ENCODE peak calls at places on chromosomes 4 and X, in ten cellular contexts. F, Z, H, C, U, V, B, L, K and X are unnamed samples.

GRCh38 chr4:110610940-110611785 is 11.7 kb downstream of the PITX2 start:
- DNase-seq in F (no peak), Z (no peak), H (no peak), C (no peak), U (no peak), V (no peak), B (no peak), L (peak), K (no peak), X (no peak)

GRCh38 chr4:149735796-149736195 is 79.8 kb downstream of the IQCM start:
- DNase-seq in F (no peak), Z (peak), H (no peak), C (peak), U (no peak), V (no peak), B (no peak), L (no peak), K (peak), X (no peak)

GRCh38 chrX:20711366-20711765 is 444.7 kb upstream of the RPS6KA3 start:
- DNase-seq in F (no peak), Z (no peak), H (no peak), C (no peak), U (no peak), V (no peak), B (no peak), L (no peak), K (no peak), X (no peak)

GRCh38 chr4:145732001-145732400 is 52.1 kb downstream of the C4orf51 start:
- DNase-seq in F (no peak), Z (no peak), H (no peak), C (no peak), U (no peak), V (no peak), B (no peak), L (no peak), K (no peak), X (no peak)

GRCh38 chrX:97931586-97931985 is 1047.9 kb downstream of the RPA4 start:
- DNase-seq in F (no peak), Z (no peak), H (no peak), C (no peak), U (no peak), V (no peak), B (no peak), L (no peak), K (no peak), X (no peak)

GRCh38 chrX:17549005-17549685 is 174.1 kb downstream of the NHS start:
- DNase-seq in F (no peak), Z (no peak), H (no peak), C (no peak), U (no peak), V (no peak), B (no peak), L (no peak), K (no peak), X (no peak)

GRCh38 chr4:111628437-111628836 is 516.8 kb upstream of the FAM241A start:
- DNase-seq in F (no peak), Z (no peak), H (no peak), C (peak), U (no peak), V (no peak), B (no peak), L (peak), K (no peak), X (no peak)

GRCh38 chr4:17705107-17705506 is 76.3 kb downstream of the FAM184B start:
- DNase-seq in F (no peak), Z (no peak), H (no peak), C (no peak), U (no peak), V (no peak), B (no peak), L (no peak), K (no peak), X (no peak)

GRCh38 chr4:7761720-7762119 is 177.9 kb downstream of the AFAP1 start:
- DNase-seq in F (no peak), Z (peak), H (peak), C (peak), U (peak), V (peak), B (no peak), L (peak), K (peak), X (peak)

GRCh38 chrX:111823068-111823467 is 52.9 kb upstream of the TRPC5OS start:
- DNase-seq in F (no peak), Z (no peak), H (no peak), C (peak), U (no peak), V (peak), B (no peak), L (peak), K (no peak), X (no peak)

GRCh38 chr4:20305976-20306375 is 54.3 kb downstream of the SLIT2 start:
- DNase-seq in F (no peak), Z (peak), H (no peak), C (peak), U (no peak), V (no peak), B (no peak), L (no peak), K (peak), X (no peak)

GRCh38 chr4:89438102-89438831 is 130.7 kb upstream of the GPRIN3 start:
- DNase-seq in F (no peak), Z (peak), H (no peak), C (peak), U (no peak), V (peak), B (no peak), L (peak), K (peak), X (no peak)

GRCh38 chr4:165569031-165569430 is 190.2 kb downstream of the CPE start:
- DNase-seq in F (no peak), Z (no peak), H (no peak), C (no peak), U (no peak), V (no peak), B (no peak), L (no peak), K (no peak), X (no peak)

GRCh38 chrX:131977619-131978018 is 45.5 kb upstream of the STK26 start:
- DNase-seq in F (no peak), Z (peak), H (no peak), C (no peak), U (no peak), V (no peak), B (no peak), L (no peak), K (no peak), X (no peak)

GRCh38 chr4:38857354-38858096 is 908 bp upstream of the TLR6 start:
- DNase-seq in F (no peak), Z (peak), H (peak), C (peak), U (no peak), V (peak), B (no peak), L (no peak), K (peak), X (no peak)

GRCh38 chr4:25860586-25861421 is 2.0 kb downstream of the SEL1L3 start:
- DNase-seq in F (no peak), Z (peak), H (no peak), C (peak), U (no peak), V (no peak), B (no peak), L (no peak), K (peak), X (no peak)

GRCh38 chr4:183142566-183143545 is 43.8 kb downstream of the WWC2 start:
- DNase-seq in F (no peak), Z (peak), H (peak), C (peak), U (no peak), V (no peak), B (peak), L (no peak), K (peak), X (peak)

GRCh38 chrX:69060631-69061408 is 104.4 kb downstream of the PJA1 start:
- DNase-seq in F (no peak), Z (peak), H (no peak), C (peak), U (no peak), V (peak), B (no peak), L (peak), K (peak), X (peak)

GRCh38 chrX:9023293-9023692 is 10.6 kb downstream of the FAM9B start:
- DNase-seq in F (no peak), Z (no peak), H (no peak), C (no peak), U (no peak), V (no peak), B (no peak), L (no peak), K (no peak), X (no peak)

GRCh38 chrX:34879876-34880275 is 62.7 kb upstream of the FAM47B start:
- DNase-seq in F (no peak), Z (no peak), H (no peak), C (no peak), U (no peak), V (no peak), B (no peak), L (no peak), K (no peak), X (no peak)

DNA sequence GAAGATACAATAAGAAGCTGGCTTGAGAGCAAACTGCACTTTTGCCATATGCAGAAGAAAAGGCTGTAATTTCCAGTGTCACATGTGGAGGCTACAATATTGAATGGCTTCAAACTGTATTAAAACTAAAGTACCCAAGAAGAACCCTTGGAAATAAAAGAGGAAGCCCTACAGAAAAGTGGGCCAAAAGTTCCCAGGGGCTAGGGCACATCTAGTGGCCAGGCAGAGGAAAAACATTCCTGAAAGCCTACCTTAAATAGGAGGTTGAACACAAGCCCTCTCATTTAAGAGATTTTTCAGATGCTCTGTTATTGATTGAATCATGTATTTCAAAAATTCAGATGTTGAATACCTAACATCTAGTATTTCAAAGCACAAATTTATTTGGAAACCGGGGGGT is 40.6 kb upstream of the PRDX4 start:
- DNase-seq in F (no peak), Z (no peak), H (no peak), C (no peak), U (no peak), V (no peak), B (no peak), L (no peak), K (no peak), X (no peak)
- TF ChIP-seq CTCF in F (no peak), Z (no peak), H (no peak), C (peak), U (no peak), V (peak), B (no peak), L (no peak), K (peak), X (no peak)

DNA sequence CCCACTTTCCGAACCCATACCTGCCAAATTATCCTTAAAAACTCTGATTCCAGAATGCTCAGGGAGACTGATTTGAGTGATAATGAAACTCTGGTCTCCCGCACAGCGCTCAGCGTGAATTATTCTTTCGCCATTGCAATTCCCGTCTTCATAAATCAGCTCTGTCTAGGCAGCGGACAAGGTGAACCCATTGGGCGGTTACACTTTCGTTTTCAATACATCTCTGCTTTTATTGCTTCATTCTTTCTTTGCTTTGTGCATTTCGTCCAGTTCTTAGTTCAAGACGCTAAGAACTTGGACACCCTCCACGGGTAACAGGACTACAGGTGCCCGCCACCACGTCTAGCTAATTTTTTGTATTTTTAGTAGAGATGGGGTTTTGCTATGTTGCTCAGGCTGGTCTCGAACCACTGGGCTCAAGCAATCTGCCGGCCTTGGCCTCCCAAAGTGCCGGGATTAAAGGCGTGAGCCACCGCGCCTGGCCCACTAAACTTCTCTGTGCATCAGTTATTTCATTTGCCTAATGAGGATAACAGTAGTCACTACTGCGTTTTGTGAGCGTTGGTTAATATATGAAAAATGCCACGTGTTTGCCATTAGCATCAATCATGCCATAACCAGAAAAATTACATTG is 930 bp upstream of the PGK1 start:
- DNase-seq in F (no peak), Z (no peak), H (no peak), C (no peak), U (peak), V (no peak), B (no peak), L (no peak), K (no peak), X (no peak)
- TF ChIP-seq CTCF in F (no peak), Z (no peak), H (no peak), C (no peak), U (no peak), V (no peak), B (no peak), L (no peak), K (no peak), X (no peak)

DNA sequence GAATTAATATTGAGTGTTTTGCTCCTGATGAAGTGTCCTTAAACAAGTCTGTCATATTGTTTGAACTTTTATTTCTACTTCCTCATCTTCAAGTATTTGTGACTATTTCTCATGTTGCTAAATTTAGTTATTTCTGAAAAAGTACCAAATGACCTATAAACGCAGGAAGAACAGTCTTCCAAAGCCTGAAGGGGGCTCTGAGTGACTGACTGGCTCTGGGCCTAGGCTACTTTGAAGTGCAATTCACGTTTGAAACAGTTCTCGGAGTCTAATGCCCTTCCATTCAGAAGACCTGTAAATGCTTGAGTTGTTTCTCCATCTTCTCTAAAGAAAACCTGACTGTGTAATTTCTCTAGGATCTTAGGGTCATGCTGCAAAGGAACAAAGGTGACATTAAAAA is 26.5 kb downstream of the GALNT7 start:
- DNase-seq in F (no peak), Z (no peak), H (no peak), C (no peak), U (no peak), V (no peak), B (no peak), L (no peak), K (no peak), X (no peak)
- TF ChIP-seq CTCF in F (no peak), Z (no peak), H (no peak), C (no peak), U (no peak), V (no peak), B (no peak), L (no peak), K (no peak), X (no peak)

DNA sequence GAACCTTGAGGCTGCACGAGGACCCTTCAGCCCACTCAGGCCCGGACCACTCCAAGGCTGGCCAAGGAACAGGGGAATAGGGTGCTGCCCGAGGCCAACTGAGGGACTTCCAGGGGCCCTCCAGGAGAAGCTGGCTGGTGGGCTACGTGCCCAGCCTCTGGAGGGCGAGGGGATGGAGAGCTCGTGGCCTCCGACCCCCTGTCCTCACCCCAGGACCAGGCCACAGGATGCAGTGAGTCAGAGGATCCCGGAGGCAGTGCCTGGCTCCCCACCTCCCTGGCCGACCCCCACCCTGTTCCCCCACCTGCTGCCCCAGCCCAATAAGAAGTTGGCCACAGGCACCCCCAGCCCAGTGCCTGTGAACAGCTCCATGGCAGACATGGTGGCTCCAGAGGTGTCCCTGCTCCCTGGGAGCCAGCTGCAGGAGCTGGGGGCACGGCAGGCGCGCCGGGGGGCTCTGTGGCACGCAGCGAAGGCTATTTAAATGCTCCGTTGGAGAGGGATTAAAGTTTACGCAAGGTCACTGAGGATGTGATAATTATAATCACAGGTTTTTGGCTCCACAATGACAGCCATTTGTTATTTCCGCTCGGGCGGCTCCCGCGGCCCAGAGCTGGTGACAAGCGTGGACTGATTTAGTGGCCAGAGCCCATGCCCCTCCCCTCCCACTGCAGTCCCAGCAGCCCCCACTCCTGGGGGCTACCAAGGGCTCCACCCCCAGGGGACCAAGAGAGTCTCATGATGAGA is 95.7 kb upstream of the NKX1-1 start:
- DNase-seq in F (no peak), Z (no peak), H (peak), C (no peak), U (no peak), V (no peak), B (no peak), L (peak), K (no peak), X (no peak)
- TF ChIP-seq CTCF in F (no peak), Z (no peak), H (no peak), C (no peak), U (no peak), V (no peak), B (no peak), L (no peak), K (no peak), X (no peak)

GRCh38 chrX:119008122-119008744 is 33.8 kb downstream of the LONRF3 start:
- DNase-seq in F (no peak), Z (peak), H (no peak), C (peak), U (no peak), V (peak), B (no peak), L (peak), K (peak), X (no peak)
- TF ChIP-seq CTCF in F (peak), Z (peak), H (peak), C (peak), U (no peak), V (peak), B (peak), L (peak), K (peak), X (peak)

DNA sequence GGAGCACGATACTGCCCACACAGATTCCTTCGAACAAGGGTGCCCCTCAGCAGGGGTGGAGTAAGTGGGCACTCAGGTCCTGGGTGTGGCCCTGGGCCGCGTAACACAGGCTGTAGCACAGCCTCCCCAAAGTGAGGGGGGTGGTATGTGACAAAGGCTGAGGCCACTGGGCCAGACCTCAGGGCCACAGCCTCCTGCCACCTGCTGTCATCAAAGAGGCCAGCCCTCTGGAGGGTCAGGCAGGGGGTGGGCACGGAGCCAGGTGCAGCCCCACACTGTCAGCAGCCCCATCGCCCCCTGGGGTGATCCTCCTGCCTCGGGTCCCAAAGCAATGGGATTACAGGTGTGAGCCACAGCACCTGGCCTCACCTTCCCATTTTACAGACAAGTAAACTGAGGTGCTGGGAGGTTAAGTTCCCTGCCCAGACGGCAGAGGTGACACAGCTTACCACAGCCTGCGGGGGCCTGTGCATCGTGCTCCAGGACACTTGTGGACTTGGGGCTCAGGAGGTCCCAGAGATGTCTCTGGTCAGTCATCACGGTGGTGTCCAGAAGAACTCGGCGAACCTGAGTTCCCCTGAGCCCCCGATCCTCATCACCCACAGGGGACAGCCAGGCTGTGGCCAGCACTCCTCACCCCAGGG is 27.5 kb upstream of the MXD4 start:
- DNase-seq in F (no peak), Z (no peak), H (no peak), C (no peak), U (no peak), V (no peak), B (peak), L (no peak), K (no peak), X (no peak)
- TF ChIP-seq CTCF in F (no peak), Z (no peak), H (no peak), C (no peak), U (no peak), V (no peak), B (no peak), L (no peak), K (no peak), X (no peak)

GRCh38 chr4:138845051-138845450 is 170.5 kb upstream of the NOCT start:
- DNase-seq in F (no peak), Z (no peak), H (no peak), C (no peak), U (no peak), V (no peak), B (no peak), L (no peak), K (no peak), X (no peak)
- TF ChIP-seq CTCF in F (no peak), Z (no peak), H (no peak), C (no peak), U (no peak), V (no peak), B (no peak), L (no peak), K (no peak), X (no peak)

GRCh38 chrX:15761564-15762191 is 23.6 kb downstream of the CA5B start:
- DNase-seq in F (no peak), Z (peak), H (no peak), C (peak), U (no peak), V (peak), B (no peak), L (peak), K (peak), X (no peak)
- TF ChIP-seq CTCF in F (peak), Z (peak), H (peak), C (peak), U (no peak), V (no peak), B (peak), L (peak), K (peak), X (peak)

GRCh38 chr4:123114915-123115756 is 192.7 kb upstream of the NUDT6 start:
- DNase-seq in F (no peak), Z (no peak), H (no peak), C (no peak), U (peak), V (no peak), B (no peak), L (peak), K (no peak), X (no peak)
- TF ChIP-seq CTCF in F (no peak), Z (no peak), H (no peak), C (no peak), U (no peak), V (no peak), B (no peak), L (no peak), K (no peak), X (no peak)

DNA sequence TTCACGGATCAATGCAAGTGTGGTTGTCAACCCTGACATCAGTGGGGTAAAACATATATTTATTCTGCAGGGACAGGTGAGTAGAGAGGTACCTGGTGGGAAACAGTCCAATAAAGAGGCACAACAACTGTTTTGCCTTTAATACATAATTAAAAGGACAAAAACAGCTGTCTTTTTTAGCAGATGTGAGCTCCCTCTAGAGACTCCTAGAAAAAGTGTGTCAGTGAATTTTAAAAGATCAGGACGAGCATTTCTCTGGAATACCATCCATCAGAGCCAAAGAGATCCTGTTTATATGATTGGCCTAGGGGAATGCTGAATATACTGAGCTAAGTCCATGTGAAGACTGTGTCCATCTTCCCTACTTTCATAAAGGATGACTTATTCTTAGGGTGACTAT is 58.3 kb downstream of the TMEM144 start:
- DNase-seq in F (no peak), Z (no peak), H (no peak), C (peak), U (no peak), V (no peak), B (no peak), L (no peak), K (no peak), X (no peak)
- TF ChIP-seq CTCF in F (no peak), Z (peak), H (no peak), C (peak), U (no peak), V (no peak), B (no peak), L (no peak), K (peak), X (no peak)